ENCODE peak calls at places on chromosome 7, in six cellular contexts. Z is A549, P is cardiac fibroblast, V is stomach, W is upper lobe of right lung, Y is IMR-90. R is an unnamed sample.

GRCh38 chr7:94088560-94088959 is 84.4 kb upstream of the BET1 start:
- DNase-seq in P (peak), Z (no peak), Y (peak), W (no peak), V (no peak), R (no peak)

GRCh38 chr7:142866361-142867096 is 11.7 kb downstream of the EPHB6 start:
- DNase-seq in V (peak), Z (peak), Y (no peak), P (peak), W (no peak), R (no peak)

GRCh38 chr7:68562323-68562899 is 1035.9 kb upstream of the AUTS2 start:
- DNase-seq in Y (no peak), W (no peak), Z (no peak), V (no peak), P (no peak), R (no peak)

GRCh38 chr7:46713868-46714596 is 793.0 kb upstream of the IGFBP3 start:
- DNase-seq in V (peak), W (no peak), Y (no peak), P (no peak), Z (no peak), R (no peak)

GRCh38 chr7:50156163-50156562 is 63.1 kb upstream of the ZPBP start:
- DNase-seq in Z (no peak), P (no peak), Y (no peak), W (no peak), V (no peak), R (no peak)

GRCh38 chr7:141386881-141387280 is 164.3 kb upstream of the AGK start:
- DNase-seq in Y (no peak), V (no peak), Z (no peak), W (no peak), P (no peak), R (no peak)

GRCh38 chr7:15558747-15559146 is 3.1 kb downstream of the AGMO start:
- DNase-seq in Y (peak), Z (no peak), W (no peak), P (peak), V (no peak), R (peak)

GRCh38 chr7:64102656-64103400 is 57.6 kb downstream of the ZNF727 start:
- DNase-seq in V (no peak), W (peak), Y (no peak), P (no peak), Z (no peak), R (no peak)

GRCh38 chr7:22250390-22250789 is 106.6 kb downstream of the RAPGEF5 start:
- DNase-seq in Y (no peak), Z (no peak), V (no peak), P (no peak), W (no peak), R (no peak)

GRCh38 chr7:584122-584465 is 64.4 kb upstream of the PDGFA start:
- DNase-seq in Y (no peak), Z (no peak), P (no peak), V (peak), W (no peak), R (no peak)

GRCh38 chr7:75658369-75658768 is 80.4 kb downstream of the HIP1 start:
- DNase-seq in W (no peak), Z (no peak), Y (no peak), P (peak), V (no peak), R (no peak)

GRCh38 chr7:51620690-51621089 is 304.1 kb upstream of the COBL start:
- DNase-seq in Y (no peak), P (no peak), V (no peak), W (no peak), Z (peak), R (no peak)

GRCh38 chr7:150756858-150757257 is 19.6 kb downstream of the GIMAP5 start:
- DNase-seq in V (no peak), P (peak), W (no peak), Z (no peak), Y (no peak), R (no peak)

GRCh38 chr7:72405389-72405788 is 6.7 kb downstream of the CALN1 start:
- DNase-seq in Y (no peak), V (no peak), W (peak), P (no peak), Z (no peak), R (no peak)

GRCh38 chr7:44565795-44566559 is 7.7 kb downstream of the DDX56 start:
- DNase-seq in W (no peak), P (no peak), V (no peak), Z (no peak), Y (no peak), R (no peak)

GRCh38 chr7:121544726-121545125 is 148.6 kb upstream of the FAM3C start:
- DNase-seq in W (no peak), V (no peak), P (peak), Z (peak), Y (peak), R (peak)

GRCh38 chr7:110253083-110253482 is 837.8 kb upstream of the LRRN3 start:
- DNase-seq in Z (no peak), W (no peak), V (no peak), Y (peak), P (no peak), R (no peak)

GRCh38 chr7:45700556-45700955 is 126.4 kb downstream of the ADCY1 start:
- DNase-seq in W (peak), Y (no peak), P (no peak), Z (no peak), V (peak), R (no peak)

GRCh38 chr7:157411580-157411979 is 74.8 kb downstream of the DNAJB6 start:
- DNase-seq in Z (no peak), W (no peak), V (no peak), Y (no peak), P (no peak), R (no peak)

GRCh38 chr7:102404005-102404861 is 8.1 kb downstream of the PRKRIP1 start:
- DNase-seq in Y (peak), P (peak), V (no peak), Z (peak), W (no peak), R (peak)

GRCh38 chr7:506921-507622 is 12.6 kb downstream of the PDGFA start:
- DNase-seq in P (no peak), Y (no peak), W (peak), V (no peak), Z (no peak), R (no peak)

GRCh38 chr7:1300636-1301035 is 68.0 kb downstream of the UNCX start:
- DNase-seq in V (no peak), W (no peak), Z (no peak), P (no peak), Y (no peak), R (no peak)

GRCh38 chr7:36002900-36003299 is 150.2 kb upstream of the EEPD1 start:
- DNase-seq in Y (no peak), V (no peak), W (no peak), Z (no peak), P (no peak), R (no peak)

GRCh38 chr7:154880512-154880911 is 122.4 kb downstream of the PAXIP1 start:
- DNase-seq in W (no peak), Z (no peak), P (no peak), V (no peak), Y (no peak), R (no peak)

GRCh38 chr7:142669074-142669654 is 80.1 kb upstream of the PRSS1 start:
- DNase-seq in Y (peak), P (peak), W (no peak), V (no peak), Z (no peak), R (no peak)

GRCh38 chr7:155190608-155191536 is 106.8 kb upstream of the INSIG1 start:
- DNase-seq in Z (peak), W (no peak), Y (no peak), V (peak), P (peak), R (no peak)

GRCh38 chr7:55107946-55108345 is 89.1 kb downstream of the EGFR start:
- DNase-seq in W (no peak), Y (peak), V (no peak), Z (no peak), P (peak), R (no peak)

GRCh38 chr7:132387596-132387995 is 188.7 kb downstream of the PLXNA4 start:
- DNase-seq in Z (no peak), Y (no peak), P (no peak), V (no peak), W (no peak), R (no peak)

GRCh38 chr7:93948873-93949272 is 27.3 kb downstream of the GNG11 start:
- DNase-seq in Y (no peak), Z (no peak), W (no peak), P (no peak), V (no peak), R (no peak)

GRCh38 chr7:15783971-15784693 is 97.6 kb upstream of the MEOX2 start:
- DNase-seq in V (no peak), W (no peak), Y (no peak), P (no peak), Z (no peak), R (no peak)

GRCh38 chr7:157513162-157513621 is 176.4 kb downstream of the DNAJB6 start:
- DNase-seq in P (no peak), Z (peak), Y (no peak), W (peak), V (no peak), R (no peak)

GRCh38 chr7:17007841-17008240 is 126.1 kb upstream of the AGR3 start:
- DNase-seq in Y (no peak), Z (no peak), P (peak), W (no peak), V (no peak), R (no peak)

GRCh38 chr7:78296689-78297371 is 498.3 kb downstream of the PHTF2 start:
- DNase-seq in Y (no peak), V (peak), W (no peak), P (no peak), Z (no peak), R (peak)

GRCh38 chr7:78115876-78116275 is 317.3 kb downstream of the PHTF2 start:
- DNase-seq in V (no peak), Y (no peak), W (no peak), Z (no peak), P (no peak), R (no peak)

DNA sequence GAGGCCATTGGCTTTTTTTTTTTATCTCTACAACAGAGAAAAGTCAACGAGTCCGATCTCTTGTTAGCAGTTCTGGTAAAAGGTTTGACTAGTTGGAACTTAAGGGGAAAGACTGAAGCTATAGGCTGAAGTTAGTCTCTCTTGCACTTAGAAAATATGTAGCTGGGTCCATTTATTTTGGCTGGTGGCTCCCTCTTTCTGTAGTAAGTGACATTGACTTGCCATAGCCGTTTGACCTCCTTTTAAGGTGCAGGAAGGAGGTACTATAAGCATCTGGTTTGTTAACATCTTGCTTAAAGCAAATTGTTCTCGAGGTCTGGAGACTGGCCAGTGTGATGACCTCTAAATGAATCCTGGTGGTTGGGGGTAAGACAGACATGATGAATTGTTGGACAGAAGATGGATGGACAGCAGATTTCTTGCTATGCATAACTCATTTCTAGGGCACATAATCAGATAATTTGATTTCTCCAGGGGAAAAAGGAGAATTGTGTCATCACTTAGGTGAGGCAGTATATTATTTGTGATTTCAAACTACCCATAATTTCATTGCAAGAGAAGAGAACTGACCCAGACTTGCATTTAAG is 356.3 kb upstream of the GALNT17 start:
- DNase-seq in Y (no peak), P (peak), W (no peak), Z (peak), V (no peak), R (no peak)
- TF ChIP-seq CTCF in Y (no peak), P (no peak), W (no peak), Z (no peak), V (no peak), R (peak)

GRCh38 chr7:85184599-85185354 is 2.1 kb downstream of the SEMA3D start:
- DNase-seq in W (peak), Y (peak), V (no peak), P (peak), Z (no peak), R (no peak)
- H3K4me3 ChIP-seq in W (peak), Y (peak), V (peak), P (peak), Z (peak), R (peak)

GRCh38 chr7:28434510-28434909 is 22.2 kb downstream of the CREB5 start:
- DNase-seq in V (no peak), Y (no peak), W (no peak), Z (no peak), P (no peak), R (no peak)

GRCh38 chr7:28435732-28436378 is 23.5 kb downstream of the CREB5 start:
- DNase-seq in V (no peak), P (no peak), W (no peak), Z (no peak), Y (peak), R (no peak)

GRCh38 chr7:28433039-28433438 is 20.7 kb downstream of the CREB5 start:
- DNase-seq in W (no peak), P (no peak), Y (no peak), V (no peak), Z (no peak), R (no peak)

GRCh38 chr7:28433604-28434254 is 21.4 kb downstream of the CREB5 start:
- DNase-seq in P (peak), V (no peak), W (no peak), Z (no peak), Y (peak), R (no peak)

GRCh38 chr7:28435152-28435551 is 22.8 kb downstream of the CREB5 start:
- DNase-seq in W (no peak), V (no peak), P (no peak), Z (no peak), Y (no peak), R (no peak)
- TF ChIP-seq CTCF in W (no peak), V (no peak), P (no peak), Z (no peak), Y (no peak), R (no peak)

DNA sequence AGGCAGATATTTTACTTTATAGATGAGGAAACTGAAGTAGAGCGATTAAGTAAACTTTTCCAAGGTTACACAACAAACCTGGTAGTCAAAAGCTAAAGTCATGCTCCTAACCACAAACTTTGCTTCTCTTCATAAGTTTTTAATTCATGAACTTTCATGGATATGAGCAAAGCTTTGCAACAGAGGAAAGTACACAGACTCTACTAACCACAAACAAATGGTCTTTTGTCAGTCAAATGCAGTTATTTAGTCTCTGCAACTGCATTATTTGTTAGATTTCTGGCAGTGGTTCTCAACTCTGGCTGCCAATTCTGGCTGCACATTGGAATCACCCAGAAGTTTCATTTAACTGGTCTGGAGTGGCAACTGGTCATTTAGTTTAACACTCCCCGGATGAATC is 140.6 kb upstream of the TMEM168 start:
- DNase-seq in P (peak), W (no peak), Y (peak), V (no peak), Z (no peak), R (peak)
- H3K4me3 ChIP-seq in P (no peak), W (no peak), Y (no peak), V (no peak), Z (no peak), R (no peak)

GRCh38 chr7:129607471-129608120 is 3.9 kb upstream of the NRF1 start:
- DNase-seq in P (peak), V (no peak), Z (peak), Y (no peak), W (no peak), R (no peak)
- TF ChIP-seq CTCF in P (peak), V (no peak), Z (peak), Y (peak), W (peak), R (peak)

DNA sequence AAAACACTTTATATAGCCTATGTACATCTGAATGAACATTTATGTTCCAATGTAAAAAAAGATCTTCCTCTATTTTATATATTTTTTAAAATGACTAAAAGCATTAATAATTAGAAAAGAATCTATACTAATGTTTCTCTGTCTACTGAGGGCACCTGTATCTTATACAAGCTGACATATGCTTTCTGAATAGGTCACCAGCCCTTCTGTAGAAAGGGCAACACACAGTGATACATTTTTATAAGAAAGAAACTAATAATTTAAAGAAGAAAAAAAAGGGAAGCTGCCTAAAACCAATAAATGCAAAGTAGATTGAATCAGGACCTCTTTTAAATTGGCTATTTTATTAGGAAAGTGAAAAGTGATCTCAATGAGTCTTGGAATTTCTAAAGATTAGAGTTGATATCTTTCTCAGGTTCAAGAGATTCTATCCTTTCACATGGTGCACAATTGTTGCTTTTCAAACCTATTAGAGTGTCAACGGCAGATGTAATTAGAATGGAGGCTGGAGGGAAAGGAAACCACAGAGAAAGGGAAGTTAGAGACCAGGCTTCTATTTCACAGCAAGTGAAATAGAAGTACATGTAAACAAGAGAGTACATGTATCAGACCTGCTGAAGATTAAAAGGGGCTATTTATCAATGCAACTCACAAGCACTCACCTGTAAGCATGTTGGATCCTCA is 6.3 kb downstream of the MTPN start:
- DNase-seq in Z (no peak), W (no peak), Y (no peak), V (no peak), P (no peak), R (no peak)
- H3K4me3 ChIP-seq in Z (no peak), W (no peak), Y (no peak), V (no peak), P (no peak), R (no peak)

DNA sequence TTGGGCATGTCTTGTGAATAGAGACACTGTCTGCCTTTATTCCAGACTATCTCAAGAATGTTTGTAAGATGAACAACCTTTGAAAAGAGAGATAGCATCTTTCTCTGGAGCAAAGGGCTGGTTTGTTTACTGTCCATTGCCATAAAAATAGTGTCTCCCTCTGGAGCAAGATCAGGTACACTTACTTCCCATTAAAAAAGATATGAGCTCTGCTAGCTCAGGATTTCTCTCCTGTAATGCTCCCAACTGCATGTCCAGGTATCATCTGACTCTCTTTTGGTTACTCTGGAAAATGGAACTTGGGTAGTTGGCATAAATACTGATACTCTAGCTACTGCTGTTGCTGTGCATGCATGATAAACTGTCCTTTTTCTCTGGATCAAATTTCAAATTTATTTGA is 381.1 kb downstream of the TFEC start:
- DNase-seq in P (no peak), W (no peak), Z (no peak), Y (no peak), V (no peak), R (no peak)
- TF ChIP-seq CTCF in P (no peak), W (no peak), Z (no peak), Y (no peak), V (no peak), R (no peak)

DNA sequence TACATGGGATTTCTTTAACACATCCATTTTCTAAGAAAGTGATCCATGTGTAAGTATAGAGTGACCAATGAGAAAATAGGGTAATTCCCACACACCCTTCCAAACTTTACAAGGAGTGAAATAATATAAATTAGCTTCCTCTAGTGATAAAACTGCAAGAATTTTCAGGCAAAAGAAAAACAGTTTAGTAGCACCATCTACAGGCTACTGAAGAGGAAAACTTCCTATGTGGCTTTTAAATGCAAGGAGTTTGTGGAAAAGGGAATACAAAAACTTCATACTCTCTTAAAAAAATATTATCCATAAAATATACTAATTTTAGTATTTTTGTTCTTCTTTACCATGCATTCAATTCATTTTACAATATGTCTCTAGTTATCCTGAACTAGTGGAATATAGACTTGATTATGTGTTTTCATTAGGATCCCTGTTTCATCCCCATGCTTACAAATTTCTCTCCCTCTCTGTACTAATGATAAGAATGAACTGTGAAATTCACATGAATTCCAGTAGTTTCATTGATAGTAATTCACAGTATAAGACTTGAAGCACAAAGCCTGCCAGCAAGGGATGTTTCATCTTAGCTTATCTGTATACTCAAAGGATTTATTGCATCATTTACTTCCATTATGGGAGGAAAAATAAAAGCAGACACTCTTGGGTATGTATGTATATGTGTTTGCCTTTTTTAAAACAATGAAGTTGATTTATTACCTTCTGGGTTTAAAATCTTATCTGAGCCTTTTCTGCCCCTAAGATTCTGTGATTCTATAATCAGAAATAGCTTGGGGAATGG is 442.9 kb downstream of the AUTS2 start:
- DNase-seq in Z (peak), W (no peak), P (peak), Y (no peak), V (no peak), R (no peak)
- H3K4me3 ChIP-seq in Z (no peak), W (no peak), P (no peak), Y (no peak), V (no peak), R (no peak)